ENCODE peak calls at places on chromosomes 11 and 22, in four cellular contexts. One of them, this sample, is unnamed.

GRCh38 chr11:76759092-76759491 is 24.1 kb upstream of the TSKU start:
- DNase-seq in IMR-90: no peak
- DNase-seq in H1: no peak
- DNase-seq in left ventricle myocardium inferior: no peak
- DNase-seq in this sample: no peak

GRCh38 chr11:20048246-20048645 is 112.0 kb downstream of the DBX1 start:
- DNase-seq in IMR-90: peak; percentile 63
- DNase-seq in H1: no peak
- DNase-seq in left ventricle myocardium inferior: no peak
- DNase-seq in this sample: no peak

GRCh38 chr11:130424613-130425140 is 3.7 kb downstream of the ADAMTS8 start:
- DNase-seq in IMR-90: no peak
- DNase-seq in H1: no peak
- DNase-seq in left ventricle myocardium inferior: no peak
- DNase-seq in this sample: no peak

GRCh38 chr22:19713228-19713627 is 1.1 kb upstream of the SEPTIN5 start:
- DNase-seq in H1: no peak
- DNase-seq in IMR-90: no peak
- DNase-seq in left ventricle myocardium inferior: no peak
- DNase-seq in this sample: no peak

GRCh38 chr11:16809901-16810668 is 71.6 kb downstream of the C11orf58 start:
- DNase-seq in IMR-90: peak; percentile 33
- DNase-seq in H1: no peak
- DNase-seq in left ventricle myocardium inferior: peak; percentile 58
- DNase-seq in this sample: peak; percentile 87

GRCh38 chr22:22759371-22759770 is 115.0 kb downstream of the GGTLC2 start:
- DNase-seq in left ventricle myocardium inferior: no peak
- DNase-seq in H1: no peak
- DNase-seq in IMR-90: no peak
- DNase-seq in this sample: no peak

GRCh38 chr11:130246270-130246669 is 68.4 kb downstream of the ZBTB44 start:
- DNase-seq in left ventricle myocardium inferior: no peak
- DNase-seq in H1: no peak
- DNase-seq in IMR-90: no peak
- DNase-seq in this sample: no peak

GRCh38 chr11:44955019-44955738 is 4.5 kb upstream of the TP53I11 start:
- DNase-seq in H1: no peak
- DNase-seq in IMR-90: peak; percentile 92
- DNase-seq in left ventricle myocardium inferior: peak; percentile 59
- DNase-seq in this sample: peak; percentile 60

GRCh38 chr11:83659466-83659865 is 373.3 kb upstream of the CCDC90B start:
- DNase-seq in left ventricle myocardium inferior: no peak
- DNase-seq in IMR-90: no peak
- DNase-seq in H1: no peak
- DNase-seq in this sample: no peak

GRCh38 chr11:26993965-26994446 is at the start of gene FIBIN:
- DNase-seq in H1: peak; percentile 61
- DNase-seq in IMR-90: peak; percentile 70
- DNase-seq in left ventricle myocardium inferior: peak; percentile 22
- DNase-seq in this sample: peak; percentile 35

GRCh38 chr11:116215471-116216113 is 557.2 kb downstream of the BUD13 start:
- DNase-seq in IMR-90: no peak
- DNase-seq in H1: peak; percentile 67
- DNase-seq in left ventricle myocardium inferior: no peak
- DNase-seq in this sample: peak; percentile 5

GRCh38 chr22:44765571-44766285 is 13.4 kb downstream of the ARHGAP8 start:
- DNase-seq in left ventricle myocardium inferior: no peak
- DNase-seq in IMR-90: no peak
- DNase-seq in H1: no peak
- DNase-seq in this sample: no peak

GRCh38 chr22:45740236-45740635 is 68.6 kb downstream of the ATXN10 start:
- DNase-seq in IMR-90: peak; percentile 35
- DNase-seq in left ventricle myocardium inferior: no peak
- DNase-seq in H1: no peak
- DNase-seq in this sample: no peak

GRCh38 chr11:71200761-71201160 is 51.6 kb downstream of the SHANK2 start:
- DNase-seq in left ventricle myocardium inferior: no peak
- DNase-seq in H1: no peak
- DNase-seq in IMR-90: no peak
- DNase-seq in this sample: no peak

GRCh38 chr11:95156916-95157568 is 67.4 kb downstream of the ENDOD1 start:
- DNase-seq in IMR-90: no peak
- DNase-seq in H1: no peak
- DNase-seq in left ventricle myocardium inferior: peak; percentile 44
- DNase-seq in this sample: no peak

DNA sequence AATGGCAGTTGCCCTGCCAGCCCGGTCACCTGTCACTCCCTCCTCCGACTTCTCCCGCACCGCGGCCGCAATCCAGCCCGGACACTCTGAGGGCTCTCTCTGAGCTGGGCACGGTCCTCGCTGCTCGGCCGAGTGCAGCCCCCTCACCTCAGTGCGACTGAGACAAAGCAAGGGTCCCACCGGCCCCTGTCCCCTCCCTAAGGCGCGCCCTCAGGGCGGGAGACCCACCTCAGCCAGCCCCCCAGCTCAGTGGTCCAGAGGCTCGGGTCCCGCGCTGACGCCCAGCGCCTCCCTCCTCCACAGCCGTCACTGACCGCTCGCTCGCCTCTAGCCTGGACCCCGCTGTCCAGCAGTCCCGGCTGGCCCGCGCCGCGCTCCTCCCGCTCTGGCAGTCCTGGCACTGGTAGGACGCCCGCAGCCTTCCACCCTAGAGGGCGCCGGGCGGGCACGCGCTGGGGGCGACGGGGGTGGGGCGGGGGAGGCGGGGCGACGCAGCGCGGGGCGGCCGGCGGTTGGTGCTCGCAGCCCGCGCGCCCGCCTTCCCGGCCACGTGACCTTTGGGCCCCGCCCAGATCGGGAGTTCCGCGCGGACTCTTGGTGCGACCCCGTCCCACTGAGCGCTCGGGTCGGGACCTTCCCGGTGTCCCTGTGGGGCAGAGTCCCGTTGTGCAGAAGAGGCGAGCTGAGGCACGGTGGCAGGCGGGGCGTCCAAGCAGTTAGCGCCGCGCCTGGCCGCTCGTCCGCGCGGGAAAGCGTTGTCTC is 7.9 kb upstream of the L3MBTL2 start:
- DNase-seq in left ventricle myocardium inferior: peak; percentile 87
- DNase-seq in IMR-90: peak; percentile 35
- DNase-seq in H1: peak; percentile 93
- DNase-seq in this sample: peak; percentile 32
- H3K27me3 ChIP-seq in left ventricle myocardium inferior: no peaks in the 10 kb centered on the region
- H3K27me3 ChIP-seq in IMR-90: peaks cover 3% of the 10 kb centered on the region
- H3K27me3 ChIP-seq in H1: peaks cover 10% of the 10 kb centered on the region
- H3K27me3 ChIP-seq in this sample: no peaks in the 10 kb centered on the region

GRCh38 chr11:111411456-111411855 is 32.4 kb upstream of the POU2AF1 start:
- DNase-seq in H1: no peak
- DNase-seq in left ventricle myocardium inferior: no peak
- DNase-seq in IMR-90: no peak
- DNase-seq in this sample: no peak
- H3K27me3 ChIP-seq in H1: no peaks in the 10 kb centered on the region
- H3K27me3 ChIP-seq in left ventricle myocardium inferior: no peaks in the 10 kb centered on the region
- H3K27me3 ChIP-seq in IMR-90: peaks cover 46% of the 10 kb centered on the region
- H3K27me3 ChIP-seq in this sample: peaks cover 12% of the 10 kb centered on the region

GRCh38 chr11:68683952-68684384 is 376 bp upstream of the GAL start:
- DNase-seq in IMR-90: no peak
- DNase-seq in H1: no peak
- DNase-seq in left ventricle myocardium inferior: no peak
- DNase-seq in this sample: no peak
- H3K27me3 ChIP-seq in IMR-90: peaks cover 51% of the 10 kb centered on the region
- H3K27me3 ChIP-seq in H1: peaks cover 26% of the 10 kb centered on the region
- H3K27me3 ChIP-seq in left ventricle myocardium inferior: peaks cover 68% of the 10 kb centered on the region
- H3K27me3 ChIP-seq in this sample: peaks cover 23% of the 10 kb centered on the region

GRCh38 chr22:37008365-37008764 is 10.9 kb downstream of the TST start:
- DNase-seq in H1: no peak
- DNase-seq in IMR-90: no peak
- DNase-seq in left ventricle myocardium inferior: no peak
- DNase-seq in this sample: no peak

GRCh38 chr22:37007666-37008065 is 11.6 kb downstream of the TST start:
- DNase-seq in IMR-90: no peak
- DNase-seq in H1: no peak
- DNase-seq in left ventricle myocardium inferior: no peak
- DNase-seq in this sample: no peak

GRCh38 chr22:37010976-37011375 is 8.3 kb downstream of the TST start:
- DNase-seq in IMR-90: no peak
- DNase-seq in H1: no peak
- DNase-seq in left ventricle myocardium inferior: no peak
- DNase-seq in this sample: no peak

GRCh38 chr22:37010174-37010573 is 9.1 kb downstream of the TST start:
- DNase-seq in IMR-90: no peak
- DNase-seq in left ventricle myocardium inferior: no peak
- DNase-seq in H1: no peak
- DNase-seq in this sample: no peak

GRCh38 chr22:37009490-37009889 is 9.8 kb downstream of the TST start:
- DNase-seq in IMR-90: no peak
- DNase-seq in left ventricle myocardium inferior: no peak
- DNase-seq in H1: no peak
- DNase-seq in this sample: no peak
- H3K27me3 ChIP-seq in IMR-90: peaks cover 31% of the 10 kb centered on the region
- H3K27me3 ChIP-seq in left ventricle myocardium inferior: no peaks in the 10 kb centered on the region
- H3K27me3 ChIP-seq in H1: no peaks in the 10 kb centered on the region
- H3K27me3 ChIP-seq in this sample: peaks cover 4% of the 10 kb centered on the region